ENCODE peak calls at places on chromosomes 6 and 20, in eight cellular contexts. S is left ventricle myocardium inferior; X is CD4-positive, alpha-beta T cell; L is dorsolateral prefrontal cortex; F is H9; U is CD14-positive monocyte; I is cardiac fibroblast; P is BJ. K is an unnamed sample.

GRCh38 chr20:21808863-21809664 is 103.6 kb downstream of the PAX1 start:
- DNase-seq in X (no peak), U (no peak), F (peak), L (no peak), P (no peak), I (peak), S (peak), K (peak)

GRCh38 chr20:57109151-57109953 is 157.1 kb downstream of the BMP7 start:
- DNase-seq in S (no peak), P (no peak), F (no peak), X (no peak), I (no peak), L (no peak), U (no peak), K (no peak)

GRCh38 chr6:56292505-56293181 is 45.3 kb upstream of the COL21A1 start:
- DNase-seq in P (no peak), U (no peak), I (peak), X (no peak), L (no peak), S (no peak), F (peak), K (peak)

GRCh38 chr20:17620371-17621228 is 50.7 kb downstream of the DSTN start:
- DNase-seq in P (no peak), I (no peak), X (no peak), S (no peak), L (peak), F (peak), U (no peak), K (peak)

GRCh38 chr6:30615219-30615957 is 1.7 kb downstream of the PPP1R10 start:
- DNase-seq in I (peak), S (no peak), X (no peak), P (no peak), U (no peak), F (peak), L (no peak), K (no peak)

GRCh38 chr6:15898693-15899092 is 230.2 kb upstream of the MYLIP start:
- DNase-seq in L (no peak), P (no peak), S (no peak), F (no peak), X (no peak), U (no peak), I (no peak), K (no peak)

GRCh38 chr6:112253842-112254816 is at the start of gene LAMA4:
- DNase-seq in U (no peak), L (peak), I (peak), X (no peak), S (peak), P (no peak), F (peak), K (peak)

GRCh38 chr6:158481612-158482473 is 78.0 kb upstream of the TMEM181 start:
- DNase-seq in X (no peak), L (no peak), U (no peak), F (no peak), S (no peak), P (peak), I (peak), K (no peak)

GRCh38 chr20:21181028-21181427 is 55.1 kb downstream of the KIZ start:
- DNase-seq in I (no peak), P (no peak), F (no peak), U (no peak), X (no peak), S (no peak), L (no peak), K (no peak)

GRCh38 chr6:25295651-25296050 is 16.5 kb downstream of the CARMIL1 start:
- DNase-seq in I (peak), S (no peak), X (no peak), P (no peak), F (no peak), U (no peak), L (no peak), K (no peak)

GRCh38 chr20:38001173-38001875 is 31.9 kb downstream of the TTI1 start:
- DNase-seq in P (no peak), L (no peak), X (no peak), F (no peak), U (no peak), I (peak), S (no peak), K (no peak)

GRCh38 chr20:17633850-17634500 is 48.1 kb downstream of the RRBP1 start:
- DNase-seq in U (no peak), S (no peak), X (no peak), P (no peak), L (no peak), I (no peak), F (no peak), K (no peak)

GRCh38 chr6:72553531-72554202 is 68.2 kb upstream of the KCNQ5 start:
- DNase-seq in U (no peak), F (no peak), I (peak), P (peak), X (no peak), L (no peak), S (no peak), K (no peak)

DNA sequence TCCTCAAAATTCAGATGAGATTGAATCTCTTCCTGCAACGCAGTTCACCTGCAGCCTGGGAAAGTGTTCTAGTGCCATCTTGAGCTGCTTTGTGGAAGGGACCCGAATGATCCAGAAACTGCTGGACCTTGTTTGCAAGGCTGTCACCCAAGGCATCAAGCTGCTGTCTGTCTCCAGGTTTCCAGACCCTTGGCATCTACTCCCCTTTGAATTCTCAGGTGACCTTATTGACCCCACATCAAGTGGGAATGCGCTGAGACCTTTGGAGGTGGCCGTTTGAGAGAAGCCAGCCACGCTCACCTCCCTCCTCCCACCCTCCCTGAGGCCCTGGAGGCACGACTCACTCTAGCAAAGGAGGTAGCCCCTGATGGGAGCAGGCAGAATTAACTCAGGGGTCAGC is 112.5 kb downstream of the EDN3 start:
- DNase-seq in S (no peak), I (no peak), P (no peak), F (peak), L (no peak), X (no peak), U (no peak), K (peak)
- TF ChIP-seq CTCF in S (no peak), I (no peak), P (no peak), F (peak), L (no peak), X (no peak), U (no peak), K (no peak)

DNA sequence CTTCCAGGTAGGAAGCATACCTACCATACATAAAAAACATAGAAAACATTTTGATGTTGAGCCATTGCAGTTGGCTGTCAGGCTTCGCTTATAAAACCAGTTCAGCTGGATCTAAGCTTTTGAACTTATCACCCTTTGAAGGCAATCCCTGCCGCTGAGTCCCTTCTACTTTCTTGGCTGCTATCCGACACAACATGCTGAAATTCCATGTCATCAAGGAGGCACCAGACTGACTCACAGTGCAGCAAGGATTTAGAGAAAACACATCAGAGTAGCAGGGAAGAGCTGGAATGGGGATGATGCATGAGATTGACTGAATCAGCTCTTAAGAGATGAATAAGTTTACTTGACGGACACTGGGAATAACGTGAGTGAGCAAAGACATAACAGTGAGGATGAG is 135.0 kb upstream of the MAN1A1 start:
- DNase-seq in F (no peak), X (no peak), I (peak), L (no peak), P (peak), U (no peak), S (no peak), K (no peak)
- TF ChIP-seq CTCF in F (no peak), X (no peak), I (no peak), L (no peak), P (no peak), U (no peak), S (no peak), K (no peak)

GRCh38 chr20:59949911-59950310 is 8.3 kb upstream of the CDH26 start:
- DNase-seq in X (no peak), F (no peak), P (no peak), I (no peak), U (no peak), L (no peak), S (no peak), K (no peak)

GRCh38 chr20:59958123-59958522 is at the start of gene CDH26:
- DNase-seq in X (no peak), U (no peak), P (no peak), F (no peak), S (no peak), L (no peak), I (no peak), K (no peak)

GRCh38 chr20:59958626-59959025 is 403 bp downstream of the CDH26 start:
- DNase-seq in P (no peak), U (no peak), X (no peak), I (no peak), L (no peak), S (no peak), F (peak), K (peak)

GRCh38 chr20:59954718-59955117 is 3.5 kb upstream of the CDH26 start:
- DNase-seq in L (no peak), I (no peak), P (no peak), F (no peak), S (no peak), U (no peak), X (no peak), K (no peak)

GRCh38 chr20:59955131-59955796 is 3.0 kb upstream of the CDH26 start:
- DNase-seq in S (no peak), U (no peak), L (no peak), X (no peak), F (no peak), I (peak), P (no peak), K (no peak)
- TF ChIP-seq CTCF in S (peak), U (peak), L (peak), X (no peak), F (peak), I (peak), P (peak), K (no peak)

DNA sequence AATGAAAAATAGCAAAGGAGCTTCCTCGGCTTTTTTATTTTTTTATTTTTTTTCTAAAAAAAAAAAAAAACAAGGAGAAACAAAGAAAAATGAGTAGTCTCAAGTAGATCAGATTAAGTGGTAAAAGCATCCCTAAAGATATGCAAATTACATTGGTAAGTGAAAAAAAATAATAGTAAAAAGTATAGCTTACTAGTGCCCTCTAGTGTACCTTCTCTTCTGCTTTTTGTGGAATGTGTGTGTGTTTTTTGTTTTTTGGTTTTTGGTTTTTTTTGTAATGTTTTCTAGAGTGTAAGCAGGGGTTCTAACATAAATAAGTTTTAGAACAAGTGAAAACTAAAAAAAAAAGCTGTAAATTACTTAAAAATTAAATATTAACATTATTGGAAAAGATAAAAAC is 1062.0 kb downstream of the HACE1 start:
- DNase-seq in P (no peak), I (peak), S (no peak), L (no peak), F (no peak), U (no peak), X (no peak), K (no peak)
- TF ChIP-seq CTCF in P (peak), I (peak), S (peak), L (peak), F (peak), U (peak), X (no peak), K (peak)

DNA sequence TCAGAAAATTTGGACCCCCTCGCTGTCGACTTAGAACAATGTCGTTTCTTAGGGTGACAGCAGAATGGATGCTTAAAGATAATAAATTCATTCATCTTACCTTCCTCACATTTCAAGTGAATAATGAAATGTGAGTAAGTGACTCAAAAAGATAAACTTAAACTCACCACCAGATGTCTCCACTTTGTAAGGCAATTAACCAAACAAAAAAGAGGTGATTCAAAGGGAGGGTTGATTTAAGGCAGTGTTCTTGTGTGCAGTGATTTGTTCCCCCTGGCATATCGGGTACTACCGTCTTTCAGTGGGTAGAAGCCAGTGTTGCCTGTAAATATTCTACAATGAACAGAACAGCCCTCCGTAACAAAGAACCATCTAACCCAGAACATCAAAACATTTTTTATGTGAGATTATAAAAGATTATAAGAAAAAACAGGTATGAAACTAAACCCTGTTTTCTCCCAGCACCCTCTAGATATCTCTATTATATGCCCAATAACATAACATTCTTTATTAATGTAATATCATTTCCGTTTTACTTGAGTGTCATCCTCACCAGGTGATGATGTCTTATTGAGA is 589.7 kb downstream of the CBLN4 start:
- DNase-seq in U (no peak), F (no peak), I (peak), P (no peak), X (no peak), L (no peak), S (no peak), K (no peak)
- TF ChIP-seq CTCF in U (no peak), F (peak), I (peak), P (no peak), X (no peak), L (peak), S (peak), K (no peak)

GRCh38 chr20:1964061-1964460 is 29.8 kb downstream of the PDYN start:
- DNase-seq in X (no peak), L (no peak), U (peak), I (no peak), F (no peak), P (no peak), S (no peak), K (no peak)

GRCh38 chr20:1968958-1969357 is 24.9 kb downstream of the PDYN start:
- DNase-seq in X (no peak), L (no peak), U (no peak), F (no peak), S (no peak), P (no peak), I (no peak), K (no peak)

GRCh38 chr20:1961374-1961773 is 32.5 kb downstream of the PDYN start:
- DNase-seq in X (no peak), U (no peak), F (no peak), P (no peak), I (no peak), L (no peak), S (no peak), K (no peak)

GRCh38 chr20:1965520-1966278 is 28.2 kb downstream of the PDYN start:
- DNase-seq in X (peak), L (peak), U (peak), S (peak), F (peak), I (peak), P (no peak), K (peak)

DNA sequence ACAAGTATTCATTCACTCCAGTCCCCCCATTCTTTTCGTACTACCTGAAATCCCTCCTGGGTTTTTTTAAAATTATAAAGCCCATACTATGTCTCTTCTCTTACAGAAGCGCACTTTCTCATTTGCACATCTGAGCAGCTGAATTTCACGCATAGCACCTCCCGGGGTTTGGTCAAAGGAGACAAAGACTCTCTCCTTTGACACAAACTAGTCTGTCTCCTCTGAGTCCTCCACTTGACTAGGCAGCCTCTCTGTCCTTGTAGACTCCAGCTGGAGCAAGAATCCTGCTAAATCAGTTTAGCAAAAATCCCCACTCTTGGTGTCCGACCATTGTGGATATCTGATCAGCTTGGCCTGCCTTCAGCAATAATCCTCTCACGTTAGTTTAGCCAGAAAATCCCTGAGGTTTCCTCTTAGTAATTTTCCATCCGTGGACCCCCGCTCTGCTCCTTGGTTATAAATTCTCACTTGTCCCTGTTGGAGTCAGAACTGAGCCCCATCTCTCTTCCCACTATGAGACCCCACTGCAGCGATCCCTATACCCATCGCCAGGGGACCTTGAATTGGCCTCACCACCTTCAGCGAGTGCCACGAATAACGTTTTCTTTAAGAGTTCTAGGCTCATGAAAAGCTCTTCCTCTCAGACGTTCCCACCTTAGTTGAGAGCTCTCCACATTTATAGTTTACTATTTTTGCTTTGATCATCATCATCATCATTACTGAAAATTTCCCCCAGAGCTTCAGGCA is 29.0 kb downstream of the PDYN start:
- DNase-seq in F (no peak), U (no peak), S (no peak), I (no peak), P (no peak), L (no peak), X (no peak), K (no peak)
- TF ChIP-seq CTCF in F (peak), U (no peak), S (no peak), I (peak), P (no peak), L (no peak), X (no peak), K (no peak)

GRCh38 chr6:6699741-6700367 is 111.3 kb downstream of the LY86 start:
- DNase-seq in S (peak), P (peak), U (peak), L (peak), X (no peak), F (peak), I (peak), K (no peak)
- TF ChIP-seq CTCF in S (no peak), P (no peak), U (no peak), L (no peak), X (no peak), F (peak), I (no peak), K (no peak)

K was measured in WTC11.